ENCODE peak calls at places on chromosome 7, in four cellular contexts. U is brain microvascular endothelial cell, F is kidney, Z is HL-60. C is an unnamed sample.

GRCh38 chr7:84799131-84799530 is 387.7 kb downstream of the SEMA3D start:
- DNase-seq in U (no peak), F (no peak), Z (no peak), C (no peak)

GRCh38 chr7:37643876-37644275 is 39.7 kb upstream of the GPR141 start:
- DNase-seq in U (no peak), F (no peak), Z (no peak), C (no peak)

GRCh38 chr7:154505362-154505761 is 453.2 kb downstream of the DPP6 start:
- DNase-seq in U (no peak), F (no peak), Z (peak), C (no peak)

GRCh38 chr7:70178787-70179186 is 580.5 kb downstream of the AUTS2 start:
- DNase-seq in U (no peak), F (no peak), Z (no peak), C (no peak)

GRCh38 chr7:122407195-122407594 is 102.6 kb upstream of the FEZF1 start:
- DNase-seq in U (no peak), F (no peak), Z (no peak), C (no peak)

GRCh38 chr7:13850185-13850752 is 139.2 kb downstream of the ETV1 start:
- DNase-seq in U (peak), F (no peak), Z (peak), C (no peak)

GRCh38 chr7:2775376-2775775 is 68.7 kb downstream of the GNA12 start:
- DNase-seq in U (no peak), F (no peak), Z (no peak), C (no peak)

GRCh38 chr7:143965280-143965679 is 10.6 kb downstream of the OR2F1 start:
- DNase-seq in U (peak), F (no peak), Z (no peak), C (no peak)

GRCh38 chr7:4707980-4708411 is 25.9 kb downstream of the FOXK1 start:
- DNase-seq in U (no peak), F (no peak), Z (no peak), C (no peak)

GRCh38 chr7:80078159-80078731 is 56.4 kb upstream of the GNAI1 start:
- DNase-seq in U (peak), F (no peak), Z (no peak), C (no peak)

GRCh38 chr7:83588602-83589240 is 60.2 kb downstream of the SEMA3E start:
- DNase-seq in U (no peak), F (no peak), Z (no peak), C (no peak)

GRCh38 chr7:112958775-112959174 is 127.9 kb downstream of the GPR85 start:
- DNase-seq in U (no peak), F (no peak), Z (no peak), C (no peak)

GRCh38 chr7:82517059-82517458 is 73.5 kb upstream of the CACNA2D1 start:
- DNase-seq in U (no peak), F (no peak), Z (no peak), C (no peak)

GRCh38 chr7:142868188-142868811 is 13.4 kb downstream of the EPHB6 start:
- DNase-seq in U (no peak), F (no peak), Z (no peak), C (no peak)

GRCh38 chr7:34823650-34824258 is 165.7 kb downstream of the NPSR1 start:
- DNase-seq in U (peak), F (no peak), Z (peak), C (peak)

GRCh38 chr7:5657901-5658300 is 123.6 kb downstream of the RNF216 start:
- DNase-seq in U (no peak), F (no peak), Z (no peak), C (no peak)

GRCh38 chr7:409344-410281 is 110.0 kb downstream of the PDGFA start:
- DNase-seq in U (no peak), F (peak), Z (no peak), C (no peak)

GRCh38 chr7:115441033-115441432 is 519.1 kb downstream of the MDFIC start:
- DNase-seq in U (no peak), F (no peak), Z (no peak), C (no peak)

GRCh38 chr7:121107923-121108498 is 119.5 kb downstream of the CPED1 start:
- DNase-seq in U (peak), F (no peak), Z (peak), C (no peak)

GRCh38 chr7:80661729-80662128 is 23.3 kb downstream of the CD36 start:
- DNase-seq in U (no peak), F (no peak), Z (no peak), C (no peak)

GRCh38 chr7:137953692-137954470 is 48.0 kb downstream of the CREB3L2 start:
- DNase-seq in U (peak), F (peak), Z (no peak), C (no peak)

GRCh38 chr7:64884085-64884912 is 18.8 kb upstream of the ZNF273 start:
- DNase-seq in U (no peak), F (no peak), Z (no peak), C (no peak)

GRCh38 chr7:69957661-69958060 is 359.4 kb downstream of the AUTS2 start:
- DNase-seq in U (no peak), F (no peak), Z (no peak), C (no peak)

DNA sequence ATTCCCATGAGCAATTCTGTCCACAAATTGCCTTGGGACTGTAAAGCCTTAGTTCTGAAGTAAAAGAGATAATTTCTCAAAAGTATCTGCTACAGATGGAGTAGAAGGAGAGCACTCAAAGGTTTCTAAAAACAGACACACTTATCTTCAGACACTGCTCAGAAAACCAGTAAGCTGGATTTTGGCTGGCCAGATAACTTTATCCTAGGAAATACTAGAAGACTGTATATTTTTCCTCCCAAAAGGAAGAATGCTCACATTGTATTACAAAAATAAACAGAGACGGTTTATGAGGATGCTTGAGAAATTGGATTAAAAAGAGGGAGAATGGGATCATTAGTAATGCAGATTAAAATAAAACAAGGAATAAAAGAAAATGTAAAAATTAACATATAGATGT is 178.0 kb upstream of the IGFBP3 start:
- DNase-seq in U (no peak), F (no peak), Z (no peak), C (no peak)
- TF ChIP-seq CTCF in U (no peak), F (no peak), Z (no peak), C (no peak)

GRCh38 chr7:28125381-28126046 is 55.1 kb downstream of the JAZF1 start:
- DNase-seq in U (no peak), F (no peak), Z (no peak), C (no peak)

GRCh38 chr7:28128608-28129007 is 52.0 kb downstream of the JAZF1 start:
- DNase-seq in U (peak), F (no peak), Z (no peak), C (no peak)

GRCh38 chr7:28126047-28127041 is 54.3 kb downstream of the JAZF1 start:
- DNase-seq in U (peak), F (no peak), Z (peak), C (no peak)

GRCh38 chr7:28123752-28124151 is 56.8 kb downstream of the JAZF1 start:
- DNase-seq in U (no peak), F (no peak), Z (no peak), C (no peak)

DNA sequence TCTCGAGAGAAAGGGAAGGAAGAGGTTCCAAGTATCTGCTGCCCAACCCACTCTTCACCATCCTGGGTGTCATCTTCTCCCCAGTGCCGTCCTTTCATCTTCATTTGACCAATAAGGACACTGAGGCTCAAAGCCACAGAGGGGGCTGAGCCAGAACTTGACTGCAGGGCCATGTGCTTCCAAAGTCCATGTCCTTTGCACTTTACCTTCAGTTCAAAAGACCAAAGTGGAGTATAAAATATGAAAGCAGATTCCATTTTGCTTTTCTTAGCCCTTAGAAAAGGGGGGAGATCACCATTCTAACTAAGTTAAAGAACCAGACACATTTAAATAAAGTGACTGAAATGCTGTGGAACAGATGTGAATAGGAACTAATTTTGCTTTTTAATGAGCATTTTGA is 56.2 kb downstream of the JAZF1 start:
- DNase-seq in U (no peak), F (no peak), Z (no peak), C (no peak)
- H3K27ac ChIP-seq in U (no peak), F (no peak), Z (no peak), C (no peak)

GRCh38 chr7:117505238-117505637 is 25.4 kb downstream of the CFTR start:
- DNase-seq in U (no peak), F (no peak), Z (no peak), C (no peak)
- TF ChIP-seq CTCF in U (no peak), F (no peak), Z (no peak), C (no peak)

GRCh38 chr7:1537631-1538412 is 7.3 kb downstream of the MAFK start:
- DNase-seq in U (peak), F (peak), Z (peak), C (peak)

GRCh38 chr7:1541431-1542162 is 11.1 kb downstream of the MAFK start:
- DNase-seq in U (no peak), F (peak), Z (no peak), C (no peak)

GRCh38 chr7:1540391-1541271 is 10.1 kb downstream of the MAFK start:
- DNase-seq in U (no peak), F (peak), Z (no peak), C (no peak)

GRCh38 chr7:1538544-1539345 is 8.2 kb downstream of the MAFK start:
- DNase-seq in U (no peak), F (peak), Z (no peak), C (no peak)

DNA sequence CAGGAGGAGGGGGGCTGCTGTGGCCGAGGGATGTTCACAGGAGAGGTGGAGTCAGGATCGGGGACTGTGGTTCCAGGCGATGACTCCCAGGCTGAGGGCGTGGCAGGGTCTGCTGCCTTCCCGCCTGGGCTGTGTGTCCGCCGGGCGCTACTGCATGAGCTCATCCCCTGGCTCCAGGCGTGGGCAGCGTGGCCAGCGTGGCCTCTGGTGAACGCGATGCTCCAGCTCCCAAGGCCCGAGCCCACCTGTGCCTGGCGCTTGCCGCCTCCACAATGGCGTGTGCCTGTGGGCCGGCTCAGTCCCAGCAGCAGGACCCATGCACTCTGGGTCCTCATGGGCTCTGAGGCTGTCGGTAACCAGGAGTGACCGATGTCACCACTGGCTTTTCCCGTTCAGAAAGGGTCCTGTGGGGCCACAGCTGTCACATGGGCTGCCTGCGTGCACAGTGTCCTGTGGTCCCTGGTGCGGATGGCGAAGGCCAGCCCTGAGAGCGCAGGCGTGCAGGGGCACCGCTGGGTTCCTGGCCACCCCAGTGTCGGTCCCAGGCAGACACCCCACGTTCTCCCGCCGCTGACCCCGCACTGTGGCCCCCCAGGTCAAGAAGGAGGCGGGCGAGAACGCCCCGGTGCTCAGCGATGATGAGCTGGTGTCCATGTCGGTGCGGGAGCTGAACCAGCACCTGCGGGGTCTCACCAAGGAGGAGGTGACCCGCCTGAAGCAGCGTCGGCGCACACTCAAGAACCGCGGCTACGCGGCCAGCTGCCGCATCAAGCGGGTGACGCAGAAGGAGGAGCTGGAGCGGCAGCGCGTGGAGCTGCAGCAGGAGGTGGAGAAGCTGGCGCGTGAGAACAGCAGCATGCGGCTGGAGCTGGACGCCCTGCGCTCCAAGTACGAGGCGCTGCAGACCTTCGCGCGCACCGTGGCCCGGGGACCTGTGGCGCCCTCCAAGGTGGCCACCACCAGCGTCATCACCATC is 9.1 kb downstream of the MAFK start:
- DNase-seq in U (peak), F (peak), Z (no peak), C (peak)
- H3K27ac ChIP-seq in U (peak), F (peak), Z (no peak), C (peak)

DNA sequence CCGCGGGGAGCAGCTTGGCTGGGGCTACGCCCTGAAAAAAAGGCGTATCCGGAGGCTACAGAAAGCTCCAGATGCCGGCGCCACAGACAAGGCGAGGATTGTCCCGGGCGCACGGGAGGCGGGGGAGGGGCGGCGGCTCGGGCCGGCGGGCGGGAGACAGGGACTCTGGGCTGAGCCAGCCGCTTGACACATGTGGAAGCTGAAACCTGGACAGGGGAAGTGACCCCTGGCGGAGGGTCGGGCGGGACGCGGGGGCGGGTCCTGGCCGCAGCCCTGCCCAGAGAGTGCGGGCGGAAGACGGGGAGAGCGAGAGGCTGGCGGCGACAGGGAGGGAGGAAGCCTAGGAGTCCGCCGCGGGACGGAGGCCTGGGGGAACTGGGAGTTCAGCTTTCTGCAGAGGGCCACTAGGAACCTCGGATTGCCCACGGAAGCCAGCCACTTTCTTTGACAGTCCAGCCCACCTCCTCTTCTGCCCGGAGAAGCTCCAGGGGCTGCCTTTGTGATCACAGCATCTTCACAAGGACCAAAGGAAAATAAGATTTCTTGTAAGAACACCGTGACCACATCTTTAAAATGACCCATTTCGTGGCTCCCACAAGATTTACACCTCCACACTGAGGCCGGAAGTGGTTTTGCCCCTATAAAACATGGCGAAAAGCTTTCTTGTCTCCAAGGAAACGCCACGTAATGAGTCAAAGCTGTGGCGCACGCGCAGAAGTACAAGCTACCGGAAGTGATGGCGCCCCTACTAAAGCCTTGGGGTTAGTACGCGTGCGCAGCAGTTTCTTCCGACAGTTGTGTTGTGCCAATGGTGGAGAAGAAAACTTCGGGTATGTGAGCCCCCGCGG is at the start of the genes PLOD3 and ZNHIT1:
- DNase-seq in U (peak), F (peak), Z (peak), C (peak)
- TF ChIP-seq CTCF in U (peak), F (no peak), Z (no peak), C (peak)

GRCh38 chr7:29865526-29865925 is 59.2 kb downstream of the WIPF3 start:
- DNase-seq in U (peak), F (no peak), Z (no peak), C (no peak)
- H3K27ac ChIP-seq in U (no peak), F (no peak), Z (no peak), C (no peak)

DNA sequence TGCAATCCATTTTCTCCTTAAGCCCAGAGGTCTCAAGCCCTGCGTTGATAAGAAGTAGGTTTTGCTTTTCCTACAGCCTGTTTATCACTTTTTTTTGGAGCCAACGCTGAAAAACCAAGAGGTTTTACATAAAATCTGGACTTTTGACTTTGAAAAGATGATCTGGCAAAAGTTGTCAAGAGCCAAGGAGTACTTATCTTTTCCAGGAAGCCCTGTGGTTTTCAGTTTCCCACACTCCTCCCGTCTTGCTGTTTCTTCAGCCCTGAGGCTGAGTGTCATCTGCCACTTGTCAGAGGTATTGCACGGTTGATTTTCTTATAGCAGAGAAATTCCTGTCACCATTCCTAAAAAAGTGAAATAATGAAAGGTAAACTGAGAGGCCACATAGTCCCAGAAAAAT is 108.7 kb downstream of the TYW1 start:
- DNase-seq in U (peak), F (no peak), Z (no peak), C (no peak)
- TF ChIP-seq CTCF in U (no peak), F (no peak), Z (no peak), C (no peak)

GRCh38 chr7:130982651-130983050 is 248.6 kb upstream of the KLF14 start:
- DNase-seq in U (no peak), F (no peak), Z (no peak), C (no peak)
- H3K27ac ChIP-seq in U (no peak), F (no peak), Z (no peak), C (peak)

C was measured in dorsolateral prefrontal cortex.